ENCODE peak calls at places on chromosomes 1 and 21, in nine cellular contexts. W is A673; H is CD8-positive, alpha-beta T cell; D is choroid plexus epithelial cell; I is CD8-positive, alpha-beta memory T cell; L is CD4-positive, CD25-positive, alpha-beta regulatory T cell; M is neuronal stem cell; U is body of pancreas; O is K562. B is an unnamed sample.

GRCh38 chr1:168320149-168320548 is 39.5 kb downstream of the TBX19 start:
- DNase-seq in O (no peak), L (no peak), U (no peak), D (no peak), I (no peak), M (no peak), W (no peak), H (no peak), B (no peak)

GRCh38 chr1:3267550-3268270 is 186.8 kb upstream of the ARHGEF16 start:
- DNase-seq in O (no peak), H (no peak), L (no peak), W (no peak), U (no peak), M (no peak), I (no peak), D (no peak), B (no peak)

GRCh38 chr1:182217071-182217470 is 155.6 kb upstream of the ZNF648 start:
- DNase-seq in L (no peak), M (no peak), I (no peak), W (no peak), H (no peak), U (no peak), D (no peak), O (no peak), B (no peak)

GRCh38 chr1:96641292-96641691 is 80.3 kb upstream of the PTBP2 start:
- DNase-seq in O (no peak), I (no peak), D (peak; percentile 71), U (no peak), M (no peak), L (no peak), W (no peak), H (no peak), B (no peak)

GRCh38 chr1:236904874-236905741 is 99.1 kb downstream of the MT1HL1 start:
- DNase-seq in L (no peak), H (no peak), I (no peak), O (peak; percentile 34), M (no peak), W (peak; percentile 21), D (peak; percentile 89), U (no peak), B (no peak)

GRCh38 chr1:241266121-241266520 is 90.9 kb downstream of the RGS7 start:
- DNase-seq in H (no peak), D (no peak), O (no peak), W (no peak), I (no peak), U (no peak), L (no peak), M (no peak), B (no peak)

GRCh38 chr1:15950763-15951295 is 25.1 kb downstream of the ZBTB17 start:
- DNase-seq in I (peak; percentile 35), H (no peak), W (peak; percentile 84), U (no peak), L (no peak), D (peak; percentile 60), M (no peak), O (no peak), B (no peak)

GRCh38 chr1:10941891-10942541 is 70.4 kb upstream of the TARDBP start:
- DNase-seq in U (peak; percentile 58), O (peak; percentile 83), L (peak; percentile 48), H (peak; percentile 47), D (peak; percentile 28), I (peak; percentile 36), W (peak; percentile 85), M (peak; percentile 67), B (no peak)

GRCh38 chr1:228141082-228141870 is 1.2 kb downstream of the GUK1 start:
- DNase-seq in H (no peak), O (peak; percentile 53), M (no peak), W (peak; percentile 82), L (no peak), D (peak; percentile 58), I (peak; percentile 37), U (peak; percentile 63), B (peak; percentile 54)

GRCh38 chr1:68217060-68217554 is 15.2 kb downstream of the WLS start:
- DNase-seq in U (peak; percentile 25), M (peak; percentile 91), D (no peak), O (no peak), L (no peak), H (no peak), W (no peak), I (no peak), B (no peak)

GRCh38 chr1:77412794-77413530 is 131.1 kb downstream of the AK5 start:
- DNase-seq in D (no peak), L (no peak), W (no peak), I (no peak), H (no peak), U (no peak), O (no peak), M (peak; percentile 24), B (no peak)

GRCh38 chr1:159900086-159900680 is at the start of gene CFAP45:
- DNase-seq in M (peak; percentile 86), D (peak; percentile 88), W (peak; percentile 83), I (no peak), U (peak; percentile 96), O (peak; percentile 95), L (no peak), H (no peak), B (peak; percentile 83)

GRCh38 chr1:50103615-50104081 is 5.1 kb upstream of the ELAVL4 start:
- DNase-seq in W (no peak), U (no peak), L (no peak), D (no peak), H (no peak), O (no peak), M (no peak), I (no peak), B (no peak)

GRCh38 chr1:232267092-232267836 is 362.7 kb downstream of the SIPA1L2 start:
- DNase-seq in O (no peak), M (no peak), W (no peak), H (no peak), U (no peak), L (no peak), D (no peak), I (no peak), B (no peak)

GRCh38 chr1:67690411-67690810 is 5.4 kb downstream of the GADD45A start:
- DNase-seq in U (no peak), M (no peak), W (no peak), D (no peak), L (no peak), I (no peak), O (no peak), H (no peak), B (no peak)

GRCh38 chr1:201902198-201902597 is 13.5 kb downstream of the SHISA4 start:
- DNase-seq in D (peak; percentile 61), U (no peak), I (no peak), H (no peak), W (no peak), L (no peak), M (no peak), O (no peak), B (no peak)

GRCh38 chr21:33403786-33404571 is 766 bp downstream of the IFNGR2 start:
- DNase-seq in D (peak; percentile 65), L (no peak), O (peak; percentile 65), I (no peak), M (peak; percentile 35), U (peak; percentile 62), W (peak; percentile 42), H (no peak), B (no peak)

GRCh38 chr1:10538608-10539355 is 64.0 kb downstream of the PEX14 start:
- DNase-seq in D (no peak), W (no peak), U (no peak), O (no peak), M (no peak), H (no peak), I (no peak), L (no peak), B (no peak)

GRCh38 chr1:93253471-93253870 is 72.9 kb downstream of the CCDC18 start:
- DNase-seq in D (no peak), O (no peak), W (no peak), H (no peak), L (no peak), I (no peak), U (no peak), M (no peak), B (no peak)

DNA sequence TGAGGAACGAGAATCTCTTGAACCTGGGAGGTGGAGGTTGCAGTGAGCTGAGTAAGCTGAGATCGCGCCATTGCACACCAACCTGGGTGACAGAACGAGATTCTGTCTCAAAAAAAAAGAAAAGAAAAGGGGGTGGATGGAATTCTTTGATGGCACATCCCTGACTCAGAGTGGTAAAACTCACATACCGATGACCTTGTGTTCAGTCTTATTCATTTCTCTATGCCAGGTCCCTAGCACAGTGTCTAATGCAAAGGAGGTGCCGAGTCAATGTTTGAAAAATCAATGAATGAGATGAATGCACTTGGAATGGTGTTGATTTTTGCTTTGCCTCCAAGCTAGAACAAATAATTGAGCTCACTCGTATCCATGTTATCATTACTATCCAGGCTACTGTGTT is 18.5 kb upstream of the FAM20B start:
- DNase-seq in I (no peak), W (no peak), U (no peak), H (no peak), D (no peak), M (no peak), L (no peak), O (no peak), B (no peak)
- H3K4me3 ChIP-seq in I (no peak overlapping the region), W (no peak overlapping the region), U (no peak overlapping the region), H (no peak overlapping the region), D (no peak overlapping the region), M (no peak overlapping the region), L (no peak overlapping the region), O (no peak overlapping the region), B (no peak overlapping the region)

GRCh38 chr1:6244401-6245054 is 549 bp downstream of the HES3 start:
- DNase-seq in W (no peak), D (no peak), O (no peak), M (no peak), I (no peak), H (no peak), L (no peak), U (no peak), B (no peak)
- H3K4me3 ChIP-seq in W (no peak overlapping the region), D (no peak overlapping the region), O (no peak overlapping the region), M (peak overlapping the region; percentile 42), I (no peak overlapping the region), H (no peak overlapping the region), L (no peak overlapping the region), U (no peak overlapping the region), B (no peak overlapping the region)

GRCh38 chr1:244367399-244368114 is 84.2 kb downstream of the ADSS2 start:
- DNase-seq in W (no peak), L (no peak), I (no peak), D (no peak), M (no peak), H (no peak), O (peak; percentile 55), U (no peak), B (no peak)
- H3K4me3 ChIP-seq in W (no peak overlapping the region), L (no peak overlapping the region), I (no peak overlapping the region), D (no peak overlapping the region), M (no peak overlapping the region), H (no peak overlapping the region), O (peak overlapping the region; percentile 37), U (no peak overlapping the region), B (no peak overlapping the region)

DNA sequence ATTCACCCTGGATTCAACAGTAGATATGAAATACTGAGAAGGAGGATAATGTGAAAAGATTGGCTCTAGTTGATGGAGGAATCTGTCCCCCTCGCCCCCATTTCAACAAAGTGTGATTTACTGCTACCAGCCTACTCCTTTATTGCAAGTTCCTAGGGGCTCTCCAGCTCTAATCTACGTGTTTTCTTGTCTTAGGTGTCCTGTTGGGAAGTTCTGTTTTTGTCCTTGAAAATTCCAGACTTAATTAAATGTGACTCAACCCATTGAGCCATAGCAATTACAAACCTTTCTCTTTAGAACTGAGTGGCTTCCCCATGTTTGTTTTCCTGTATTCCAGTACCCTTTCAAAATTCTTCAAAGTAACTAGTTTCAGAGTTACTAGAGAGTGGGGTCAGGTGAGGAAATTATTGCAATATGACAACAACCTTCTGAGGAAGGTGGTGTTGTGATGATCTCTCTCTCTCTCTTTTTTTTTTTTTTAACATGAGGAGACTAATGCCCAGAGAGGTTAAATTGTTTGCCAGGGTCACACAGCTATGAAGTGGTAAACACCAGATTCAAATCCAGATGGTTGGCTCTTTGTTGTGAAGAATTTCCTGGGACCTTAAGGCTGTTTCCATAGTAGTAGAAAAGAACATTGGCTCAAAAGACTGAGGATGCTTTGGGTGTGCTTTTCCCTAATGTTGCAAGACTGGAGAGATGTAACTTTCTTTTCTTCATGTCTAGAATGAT is 3.5 kb downstream of the RGL1 start:
- DNase-seq in M (no peak), L (no peak), U (no peak), W (no peak), D (no peak), H (no peak), I (no peak), O (no peak), B (no peak)
- H3K4me3 ChIP-seq in M (no peak overlapping the region), L (no peak overlapping the region), U (no peak overlapping the region), W (peak overlapping the region; percentile 71), D (no peak overlapping the region), H (no peak overlapping the region), I (no peak overlapping the region), O (no peak overlapping the region), B (no peak overlapping the region)

B was measured in RWPE2.